ENCODE peak calls at places on chromosomes 16 and 17, in four cellular contexts. One of them, this sample, is unnamed.

GRCh38 chr16:50604065-50604418 is 55.8 kb downstream of the NKD1 start:
- DNase-seq in breast epithelium: no peak
- DNase-seq in GM23338: no peak
- DNase-seq in stomach: no peak
- DNase-seq in this sample: no peak

GRCh38 chr16:50152386-50152806 is 710 bp upstream of the TENT4B start:
- DNase-seq in breast epithelium: peak; percentile 33
- DNase-seq in GM23338: no peak
- DNase-seq in stomach: peak; percentile 49
- DNase-seq in this sample: peak; percentile 62

GRCh38 chr16:55835578-55835977 is 2.7 kb upstream of the CES1 start:
- DNase-seq in breast epithelium: no peak
- DNase-seq in GM23338: no peak
- DNase-seq in stomach: no peak
- DNase-seq in this sample: no peak

GRCh38 chr17:1776328-1776727 is 14.5 kb downstream of the SERPINF1 start:
- DNase-seq in breast epithelium: no peak
- DNase-seq in GM23338: no peak
- DNase-seq in stomach: no peak
- DNase-seq in this sample: no peak

GRCh38 chr16:17125671-17126070 is 345.1 kb downstream of the XYLT1 start:
- DNase-seq in breast epithelium: no peak
- DNase-seq in GM23338: no peak
- DNase-seq in stomach: no peak
- DNase-seq in this sample: no peak

GRCh38 chr16:2983706-2984136 is 3.5 kb upstream of the PKMYT1 start:
- DNase-seq in breast epithelium: peak; percentile 69
- DNase-seq in GM23338: peak; percentile 89
- DNase-seq in stomach: peak; percentile 85
- DNase-seq in this sample: peak; percentile 89

GRCh38 chr17:41544497-41544896 is 16.4 kb upstream of the KRT19 start:
- DNase-seq in breast epithelium: no peak
- DNase-seq in GM23338: no peak
- DNase-seq in stomach: no peak
- DNase-seq in this sample: peak; percentile 69

GRCh38 chr17:75181110-75181509 is 1.6 kb downstream of the SUMO2 start:
- DNase-seq in breast epithelium: no peak
- DNase-seq in GM23338: no peak
- DNase-seq in stomach: no peak
- DNase-seq in this sample: no peak

GRCh38 chr17:65609749-65610148 is 48.3 kb upstream of the AXIN2 start:
- DNase-seq in breast epithelium: no peak
- DNase-seq in GM23338: no peak
- DNase-seq in stomach: no peak
- DNase-seq in this sample: peak; percentile 28

GRCh38 chr16:75238132-75238852 is 13.1 kb downstream of the BCAR1 start:
- DNase-seq in breast epithelium: peak; percentile 57
- DNase-seq in GM23338: no peak
- DNase-seq in stomach: peak; percentile 77
- DNase-seq in this sample: peak; percentile 62

GRCh38 chr17:65071861-65072260 is 15.3 kb upstream of the GNA13 start:
- DNase-seq in breast epithelium: no peak
- DNase-seq in GM23338: no peak
- DNase-seq in stomach: no peak
- DNase-seq in this sample: no peak

GRCh38 chr16:10895053-10895946 is 18.3 kb downstream of the CIITA start:
- DNase-seq in breast epithelium: no peak
- DNase-seq in GM23338: peak; percentile 89
- DNase-seq in stomach: no peak
- DNase-seq in this sample: peak; percentile 33

GRCh38 chr16:69195371-69196029 is 8.5 kb downstream of the SNTB2 start:
- DNase-seq in breast epithelium: no peak
- DNase-seq in GM23338: no peak
- DNase-seq in stomach: no peak
- DNase-seq in this sample: no peak

GRCh38 chr16:3950343-3951193 is 70.1 kb upstream of the CREBBP start:
- DNase-seq in breast epithelium: peak; percentile 53
- DNase-seq in GM23338: no peak
- DNase-seq in stomach: peak; percentile 54
- DNase-seq in this sample: peak; percentile 60

GRCh38 chr16:3980311-3981111 is 100.0 kb upstream of the CREBBP start:
- DNase-seq in breast epithelium: no peak
- DNase-seq in GM23338: no peak
- DNase-seq in stomach: no peak
- DNase-seq in this sample: no peak

GRCh38 chr16:81077077-81077940 is at the start of gene C16orf46:
- DNase-seq in breast epithelium: peak; percentile 97
- DNase-seq in GM23338: peak; percentile 98
- DNase-seq in stomach: peak; percentile 99
- DNase-seq in this sample: peak; percentile 99

GRCh38 chr17:49361902-49362722 is at the start of gene ZNF652:
- DNase-seq in breast epithelium: peak; percentile 92
- DNase-seq in GM23338: peak; percentile 98
- DNase-seq in stomach: peak; percentile 97
- DNase-seq in this sample: peak; percentile 97

GRCh38 chr16:57613514-57613913 is 14.9 kb upstream of the ADGRG1 start:
- DNase-seq in breast epithelium: no peak
- DNase-seq in GM23338: no peak
- DNase-seq in stomach: peak; percentile 15
- DNase-seq in this sample: no peak

GRCh38 chr17:48155889-48156670 is 48.5 kb downstream of the SNX11 start:
- DNase-seq in breast epithelium: no peak
- DNase-seq in GM23338: peak; percentile 56
- DNase-seq in stomach: no peak
- DNase-seq in this sample: no peak

GRCh38 chr16:73125860-73126259 is 77.9 kb upstream of the ZFHX3 start:
- DNase-seq in breast epithelium: no peak
- DNase-seq in GM23338: no peak
- DNase-seq in stomach: no peak
- DNase-seq in this sample: no peak

GRCh38 chr17:76582660-76583059 is 3.0 kb downstream of the ST6GALNAC2 start:
- DNase-seq in breast epithelium: peak; percentile 70
- DNase-seq in GM23338: no peak
- DNase-seq in stomach: no peak
- DNase-seq in this sample: no peak

GRCh38 chr16:7755347-7755746 is 422.7 kb downstream of the RBFOX1 start:
- DNase-seq in breast epithelium: no peak
- DNase-seq in GM23338: no peak
- DNase-seq in stomach: no peak
- DNase-seq in this sample: no peak

GRCh38 chr17:75707096-75707720 is 14.1 kb upstream of the ITGB4 start:
- DNase-seq in breast epithelium: no peak
- DNase-seq in GM23338: no peak
- DNase-seq in stomach: peak; percentile 73
- DNase-seq in this sample: no peak

GRCh38 chr16:22217890-22218730 is 12.0 kb downstream of the EEF2K start:
- DNase-seq in breast epithelium: no peak
- DNase-seq in GM23338: peak; percentile 41
- DNase-seq in stomach: no peak
- DNase-seq in this sample: no peak

GRCh38 chr16:20884240-20884556 is 16.0 kb downstream of the DCUN1D3 start:
- DNase-seq in breast epithelium: no peak
- DNase-seq in GM23338: no peak
- DNase-seq in stomach: no peak
- DNase-seq in this sample: peak; percentile 24

GRCh38 chr16:75929056-75929455 is 202.8 kb upstream of the CPHXL start:
- DNase-seq in breast epithelium: no peak
- DNase-seq in GM23338: no peak
- DNase-seq in stomach: no peak
- DNase-seq in this sample: no peak

GRCh38 chr16:70253291-70254094 is 1.8 kb upstream of the EXOSC6 start:
- DNase-seq in breast epithelium: no peak
- DNase-seq in GM23338: peak; percentile 86
- DNase-seq in stomach: no peak
- DNase-seq in this sample: peak; percentile 26

DNA sequence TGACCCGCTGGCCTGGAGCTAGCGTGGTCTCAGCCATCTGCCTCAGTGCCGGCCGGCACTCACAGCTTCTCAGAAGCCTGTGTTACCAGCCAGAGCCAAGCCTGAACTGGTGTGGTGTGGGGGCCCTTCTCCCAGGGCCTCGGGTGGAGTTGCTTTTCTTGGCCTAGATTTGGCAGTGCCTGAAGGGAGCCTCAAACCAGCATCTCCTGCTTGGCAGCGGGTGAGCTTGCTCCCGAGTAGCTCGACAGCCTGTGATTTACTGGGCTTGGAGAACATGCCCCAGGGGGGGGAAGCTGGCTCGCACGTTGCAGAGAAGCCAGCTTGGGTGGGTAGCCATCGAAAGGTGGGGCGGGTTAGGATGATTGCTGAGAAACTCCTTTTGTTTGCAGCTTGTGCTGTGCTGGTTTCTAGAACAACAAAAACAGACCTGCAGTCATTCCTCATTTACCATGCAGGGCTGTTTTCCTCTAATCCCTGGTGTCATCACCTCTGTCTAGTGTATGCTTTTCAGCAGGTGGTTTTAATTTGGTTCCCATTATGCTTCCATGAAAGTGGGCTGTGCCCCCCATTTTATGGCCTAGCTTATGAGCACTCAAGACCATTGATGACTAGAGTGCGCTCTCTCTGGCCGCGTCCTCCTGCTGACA is 42.2 kb downstream of the TBCD start:
- DNase-seq in breast epithelium: no peak
- DNase-seq in GM23338: no peak
- DNase-seq in stomach: no peak
- DNase-seq in this sample: no peak
- TF ChIP-seq POLR2AphosphoS5 in breast epithelium: no peak
- TF ChIP-seq POLR2AphosphoS5 in GM23338: no peak
- TF ChIP-seq POLR2AphosphoS5 in stomach: no peak
- TF ChIP-seq POLR2AphosphoS5 in this sample: no peak

GRCh38 chr17:16593356-16594102 is 24.5 kb upstream of the ZNF287 start:
- DNase-seq in breast epithelium: no peak
- DNase-seq in GM23338: no peak
- DNase-seq in stomach: no peak
- DNase-seq in this sample: no peak
- TF ChIP-seq POLR2AphosphoS5 in breast epithelium: no peak
- TF ChIP-seq POLR2AphosphoS5 in GM23338: no peak
- TF ChIP-seq POLR2AphosphoS5 in stomach: no peak
- TF ChIP-seq POLR2AphosphoS5 in this sample: peak; percentile 38

GRCh38 chr17:80262291-80262690 is 1.6 kb downstream of the RNF213 start:
- DNase-seq in breast epithelium: no peak
- DNase-seq in GM23338: no peak
- DNase-seq in stomach: no peak
- DNase-seq in this sample: no peak
- TF ChIP-seq POLR2AphosphoS5 in breast epithelium: no peak
- TF ChIP-seq POLR2AphosphoS5 in GM23338: no peak
- TF ChIP-seq POLR2AphosphoS5 in stomach: no peak
- TF ChIP-seq POLR2AphosphoS5 in this sample: no peak

DNA sequence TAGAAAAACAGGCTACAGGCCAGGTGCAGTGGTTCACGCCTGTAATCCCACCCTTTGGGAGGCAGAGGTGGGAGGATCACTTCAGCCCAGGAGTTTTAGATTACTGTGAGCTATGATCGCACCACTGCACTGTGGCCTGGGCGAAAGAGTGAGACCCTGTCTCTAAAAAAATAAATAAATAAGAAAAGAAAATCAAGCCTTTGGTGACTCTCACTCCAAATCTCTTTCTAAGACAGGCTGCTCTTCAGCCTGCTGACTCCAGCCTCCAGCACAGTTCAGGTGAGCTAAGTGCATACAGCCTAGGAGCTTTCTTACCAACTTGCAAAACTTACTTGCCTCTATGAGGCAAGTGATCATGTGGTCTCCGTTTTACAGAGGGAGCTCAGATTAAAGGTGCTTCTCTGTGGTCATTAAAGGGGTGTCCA is 1.1 kb downstream of the ABCC3 start:
- DNase-seq in breast epithelium: no peak
- DNase-seq in GM23338: no peak
- DNase-seq in stomach: no peak
- DNase-seq in this sample: no peak
- TF ChIP-seq POLR2AphosphoS5 in breast epithelium: no peak
- TF ChIP-seq POLR2AphosphoS5 in GM23338: no peak
- TF ChIP-seq POLR2AphosphoS5 in stomach: peak; percentile 7
- TF ChIP-seq POLR2AphosphoS5 in this sample: no peak

DNA sequence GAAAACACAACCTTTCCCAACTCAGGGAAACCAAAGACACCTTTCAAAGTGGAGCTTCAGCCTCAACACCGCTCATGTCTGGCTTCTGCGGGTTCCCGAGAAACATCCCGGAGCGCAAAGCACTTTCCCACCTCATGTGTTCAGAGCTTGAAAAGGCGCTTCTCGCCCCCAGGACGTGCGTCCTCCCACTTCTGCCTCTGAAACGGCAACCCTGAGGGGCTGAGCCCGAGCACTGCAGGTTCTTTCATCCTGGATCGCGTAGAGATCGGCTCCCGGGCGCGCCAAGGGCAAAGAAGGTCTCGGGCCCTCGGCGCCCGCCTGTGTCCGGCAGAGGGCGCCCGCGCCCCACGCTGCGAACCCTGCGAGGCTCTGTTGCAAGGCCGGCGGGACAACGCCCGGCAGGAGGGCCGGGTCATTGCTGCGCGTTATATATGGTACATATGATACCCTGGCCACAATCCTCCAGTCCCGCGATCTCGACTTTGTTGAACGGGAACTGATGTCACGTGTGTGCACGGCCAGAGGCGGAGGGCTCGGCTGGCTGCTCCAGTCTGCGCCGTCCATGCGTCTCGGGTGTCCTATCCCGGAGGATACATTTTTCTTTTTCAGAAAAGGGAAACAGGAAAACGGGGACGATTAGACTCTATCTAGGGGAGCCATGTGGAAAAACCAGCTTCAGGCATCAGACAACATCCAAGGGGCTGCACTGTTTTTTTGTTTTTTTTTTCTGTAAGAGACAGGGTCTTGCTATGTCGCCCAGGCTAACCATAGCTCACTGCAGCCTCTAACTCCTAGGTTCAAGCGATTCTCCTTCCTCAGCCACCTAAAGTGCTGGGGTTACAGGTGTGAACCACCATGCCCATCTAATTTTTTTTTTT is 19.1 kb downstream of the COQ7 start:
- DNase-seq in breast epithelium: peak; percentile 63
- DNase-seq in GM23338: peak; percentile 92
- DNase-seq in stomach: peak; percentile 89
- DNase-seq in this sample: peak; percentile 90
- TF ChIP-seq POLR2AphosphoS5 in breast epithelium: peak; percentile 53
- TF ChIP-seq POLR2AphosphoS5 in GM23338: no peak
- TF ChIP-seq POLR2AphosphoS5 in stomach: no peak
- TF ChIP-seq POLR2AphosphoS5 in this sample: peak; percentile 50

DNA sequence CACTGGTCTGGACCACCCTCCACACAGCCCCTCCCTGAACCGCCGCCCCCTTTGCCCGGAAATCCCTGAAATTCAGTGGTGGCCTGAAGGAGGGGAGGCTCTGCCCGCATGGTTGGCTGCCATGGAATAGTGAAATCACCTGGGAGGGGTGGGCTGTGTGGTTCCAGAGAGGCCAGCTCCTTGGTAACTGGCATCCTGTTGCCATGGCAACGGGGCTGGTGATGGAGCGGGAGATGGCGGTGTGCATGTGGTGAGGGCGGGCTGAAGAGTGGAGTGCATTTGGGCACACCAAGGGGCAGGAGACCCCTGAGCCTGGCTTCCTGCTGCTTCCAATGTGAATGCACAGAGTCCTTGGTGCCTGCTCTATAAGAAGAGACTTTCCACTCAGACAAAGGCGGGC is 2.4 kb downstream of the EFNB3 start:
- DNase-seq in breast epithelium: no peak
- DNase-seq in GM23338: peak; percentile 75
- DNase-seq in stomach: no peak
- DNase-seq in this sample: no peak
- TF ChIP-seq POLR2AphosphoS5 in breast epithelium: no peak
- TF ChIP-seq POLR2AphosphoS5 in GM23338: no peak
- TF ChIP-seq POLR2AphosphoS5 in stomach: no peak
- TF ChIP-seq POLR2AphosphoS5 in this sample: no peak